ENCODE peak calls at places on chromosome 9, in four cellular contexts. Q is stimulated activated CD4-positive, alpha-beta T cell treated with anti-CD3 and anti-CD28 coated beads, TNF-alpha, amount 100 ng/mL, for 1 hour; K is ELF-1; R is activated naive CD4-positive, alpha-beta T cell treated with anti-CD3 and anti-CD28 coated beads, Interleukin-2, amount 10 ng/mL, durations not matched to agents 7 days and 5 days. Y is an unnamed sample.

GRCh38 chr9:69097053-69097452 is 61.5 kb downstream of the FXN start:
- DNase-seq in R (no peak), K (no peak), Q (no peak), Y (no peak)

GRCh38 chr9:90860826-90861225 is 59.2 kb downstream of the SYK start:
- DNase-seq in Q (no peak), R (no peak), K (no peak), Y (no peak)

GRCh38 chr9:129483467-129484324 is 137.2 kb downstream of the C9orf50 start:
- DNase-seq in R (peak), Q (no peak), K (peak), Y (no peak)

GRCh38 chr9:91640428-91640827 is 216.8 kb upstream of the NFIL3 start:
- DNase-seq in K (no peak), R (no peak), Q (no peak), Y (no peak)

GRCh38 chr9:120859361-120859760 is 16.6 kb upstream of the PSMD5 start:
- DNase-seq in R (peak), Q (no peak), K (no peak), Y (no peak)

GRCh38 chr9:136623849-136624183 is 38.9 kb upstream of the EGFL7 start:
- DNase-seq in Q (no peak), K (no peak), R (no peak), Y (peak)

GRCh38 chr9:4832786-4833579 is 40.2 kb downstream of the RCL1 start:
- DNase-seq in K (no peak), Q (no peak), R (no peak), Y (no peak)

GRCh38 chr9:137972355-137972987 is 94.9 kb downstream of the CACNA1B start:
- DNase-seq in K (no peak), R (peak), Q (no peak), Y (no peak)

GRCh38 chr9:115034801-115035200 is 83.2 kb downstream of the TNC start:
- DNase-seq in R (no peak), K (no peak), Q (no peak), Y (no peak)

GRCh38 chr9:79236466-79236865 is 335.3 kb upstream of the TLE4 start:
- DNase-seq in K (no peak), R (no peak), Q (no peak), Y (no peak)

GRCh38 chr9:92439921-92440750 is 15.9 kb upstream of the OMD start:
- DNase-seq in Q (no peak), K (no peak), R (no peak), Y (no peak)

GRCh38 chr9:84397822-84398221 is 57.3 kb upstream of the SLC28A3 start:
- DNase-seq in R (no peak), K (no peak), Q (no peak), Y (no peak)

GRCh38 chr9:79129865-79130480 is 441.8 kb upstream of the TLE4 start:
- DNase-seq in K (peak), Q (no peak), R (peak), Y (peak)

GRCh38 chr9:111804636-111805035 is 9.9 kb upstream of the SHOC1 start:
- DNase-seq in R (no peak), Q (no peak), K (no peak), Y (no peak)

Y was measured in DND-41.